ENCODE peak calls at places on chromosomes 5 and 9, in ten cellular contexts. G is osteoblast, A is brain microvascular endothelial cell, K is pancreas, X is suprapubic skin, T is endodermal cell, E is adrenal gland, L is cardiac muscle cell, W is upper lobe of right lung, M is OCI-LY7. P is an unnamed sample. For H3K36me3, the result is how much of the 10 kb centered on the place peaks cover.

GRCh38 chr5:163347671-163348070 is 89.7 kb upstream of the CCNG1 start:
- DNase-seq in G (peak), A (peak), K (no peak), X (no peak), T (peak), E (peak), L (peak), W (no peak), M (peak), P (peak)

GRCh38 chr9:89853161-89853560 is 248.3 kb downstream of the GADD45G start:
- DNase-seq in G (no peak), A (no peak), K (no peak), X (no peak), T (peak), E (no peak), L (no peak), W (peak), M (no peak), P (no peak)

GRCh38 chr9:124725068-124725452 is 46.1 kb downstream of the NR6A1 start:
- DNase-seq in G (no peak), A (no peak), K (no peak), X (no peak), T (no peak), E (no peak), L (no peak), W (no peak), M (no peak), P (no peak)

GRCh38 chr9:134215395-134215708 is 51.0 kb upstream of the RNU6ATAC start:
- DNase-seq in G (no peak), A (no peak), K (peak), X (peak), T (no peak), E (no peak), L (no peak), W (peak), M (no peak), P (no peak)

GRCh38 chr5:133431326-133431725 is 181.0 kb downstream of the FSTL4 start:
- DNase-seq in G (no peak), A (no peak), K (no peak), X (no peak), T (no peak), E (no peak), L (no peak), W (no peak), M (no peak), P (no peak)

GRCh38 chr5:1789838-1790462 is 9.7 kb downstream of the MRPL36 start:
- DNase-seq in G (peak), A (peak), K (no peak), X (peak), T (no peak), E (no peak), L (peak), W (no peak), M (no peak), P (peak)

GRCh38 chr5:79149432-79149831 is 37.8 kb downstream of the BHMT start:
- DNase-seq in G (no peak), A (no peak), K (no peak), X (no peak), T (no peak), E (no peak), L (peak), W (no peak), M (no peak), P (peak)

GRCh38 chr5:132099073-132099748 is 25.6 kb downstream of the CSF2 start:
- DNase-seq in G (peak), A (no peak), K (no peak), X (no peak), T (peak), E (no peak), L (no peak), W (no peak), M (no peak), P (no peak)

GRCh38 chr5:154761062-154761740 is 6.0 kb downstream of the LARP1 start:
- DNase-seq in G (peak), A (no peak), K (no peak), X (no peak), T (peak), E (no peak), L (no peak), W (no peak), M (peak), P (peak)

GRCh38 chr9:36991516-36992134 is 42.4 kb downstream of the PAX5 start:
- DNase-seq in G (peak), A (peak), K (no peak), X (no peak), T (peak), E (no peak), L (peak), W (peak), M (peak), P (peak)

GRCh38 chr5:66842540-66842939 is 246.3 kb downstream of the MAST4 start:
- DNase-seq in G (no peak), A (no peak), K (no peak), X (no peak), T (peak), E (no peak), L (no peak), W (no peak), M (no peak), P (no peak)

GRCh38 chr5:145340099-145340498 is 495.0 kb downstream of the PRELID2 start:
- DNase-seq in G (peak), A (no peak), K (no peak), X (no peak), T (no peak), E (no peak), L (no peak), W (no peak), M (no peak), P (no peak)

GRCh38 chr5:90308787-90309585 is 100.6 kb downstream of the CETN3 start:
- DNase-seq in G (no peak), A (no peak), K (no peak), X (no peak), T (no peak), E (no peak), L (no peak), W (no peak), M (no peak), P (no peak)

DNA sequence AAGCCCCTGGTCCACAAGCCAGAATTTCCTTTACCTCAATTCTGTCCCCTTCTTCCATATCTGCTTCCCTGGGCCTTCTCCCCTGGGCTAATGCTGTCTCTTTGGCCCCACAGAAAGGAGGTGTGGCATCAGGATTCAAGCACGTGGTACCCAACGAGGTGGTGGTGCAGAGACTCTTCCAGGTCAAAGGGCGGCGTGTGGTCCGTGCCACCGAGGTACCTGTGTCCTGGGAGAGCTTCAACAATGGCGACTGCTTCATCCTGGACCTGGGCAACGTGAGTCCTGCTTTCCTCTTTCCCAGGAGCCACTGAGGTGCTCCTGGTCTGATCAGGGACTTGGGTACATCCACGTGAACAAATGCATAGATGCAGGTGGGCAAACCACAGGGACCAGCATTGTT is 42.6 kb downstream of the GSN start:
- DNase-seq in G (no peak), A (no peak), K (no peak), X (peak), T (no peak), E (no peak), L (no peak), W (peak), M (no peak), P (no peak)
- H3K36me3 ChIP-seq in G (half or more), A (under half), K (under half), X (half or more), T (under half), E (half or more), L (under half), W (half or more), M (under half), P (under half)

GRCh38 chr9:114271556-114272510 is 51.1 kb upstream of the ORM1 start:
- DNase-seq in G (peak), A (no peak), K (peak), X (peak), T (peak), E (peak), L (peak), W (peak), M (peak), P (no peak)
- H3K4me3 ChIP-seq in G (no peak), A (no peak), K (no peak), X (no peak), T (no peak), E (no peak), L (no peak), W (no peak), M (no peak), P (no peak)

DNA sequence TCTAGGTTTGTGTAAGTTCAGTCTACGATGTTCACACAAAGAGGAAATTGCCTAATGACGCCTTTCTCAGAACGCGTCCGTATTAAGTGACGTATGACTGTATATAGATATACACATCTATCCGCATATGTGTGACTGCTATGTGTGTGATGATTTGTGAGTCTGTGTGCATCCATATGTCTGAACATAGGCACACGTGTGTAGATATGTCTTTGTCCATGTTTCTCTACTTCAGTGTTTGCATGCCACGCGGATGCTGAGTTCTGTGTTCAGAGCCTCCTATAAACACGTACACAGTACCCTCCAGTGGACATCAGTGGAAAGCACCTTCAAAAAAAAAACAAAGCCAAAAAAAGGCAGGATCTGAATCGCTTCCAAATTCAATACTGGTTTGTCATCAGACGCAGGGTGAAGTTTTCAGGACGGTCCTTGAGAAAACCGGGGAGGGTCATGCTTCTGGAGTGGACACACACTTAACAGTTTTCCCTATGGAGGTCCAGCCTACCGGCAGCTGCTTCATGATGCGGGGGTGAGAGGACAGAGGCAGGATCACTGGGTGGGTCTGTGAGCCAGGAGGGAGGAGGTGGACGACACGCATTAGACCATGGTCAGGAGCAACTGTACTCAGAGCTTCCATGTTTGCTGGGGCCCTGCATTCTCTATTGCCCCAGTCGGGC is 29.5 kb upstream of the ALDH1B1 start:
- DNase-seq in G (peak), A (peak), K (peak), X (peak), T (peak), E (peak), L (peak), W (no peak), M (peak), P (peak)
- TF ChIP-seq CTCF in G (peak), A (peak), K (peak), X (peak), T (peak), E (peak), L (peak), W (peak), M (peak), P (peak)

DNA sequence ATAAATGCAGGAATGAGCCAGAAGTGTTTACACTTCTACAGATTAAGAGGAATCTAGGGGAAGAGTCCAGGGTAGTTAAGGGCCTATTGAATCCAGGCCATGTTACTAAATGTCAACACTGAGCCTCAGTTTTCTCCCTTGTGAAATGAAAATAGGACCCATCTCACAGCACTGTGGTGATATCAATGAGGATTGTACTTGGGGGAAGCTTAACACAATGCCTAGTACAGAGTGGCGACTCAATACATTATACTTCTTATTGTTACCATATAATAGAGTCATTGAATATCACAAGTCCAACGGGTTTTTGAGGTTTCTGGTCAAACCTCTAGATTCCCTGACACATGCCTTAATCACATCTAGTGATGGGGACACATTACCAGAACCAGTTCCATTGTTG is 4.6 kb downstream of the TRUB2 start:
- DNase-seq in G (peak), A (no peak), K (no peak), X (no peak), T (no peak), E (no peak), L (no peak), W (no peak), M (no peak), P (no peak)
- H3K36me3 ChIP-seq in G (under half), A (under half), K (under half), X (half or more), T (under half), E (under half), L (under half), W (half or more), M (under half), P (under half)

GRCh38 chr5:119270955-119271757 is 84.7 kb upstream of the TNFAIP8 start:
- DNase-seq in G (no peak), A (no peak), K (peak), X (no peak), T (no peak), E (no peak), L (no peak), W (no peak), M (no peak), P (no peak)
- H3K4me3 ChIP-seq in G (no peak), A (no peak), K (no peak), X (no peak), T (peak), E (no peak), L (no peak), W (peak), M (peak), P (no peak)

GRCh38 chr9:6584881-6585597 is 60.5 kb downstream of the GLDC start:
- DNase-seq in G (no peak), A (no peak), K (no peak), X (no peak), T (no peak), E (no peak), L (peak), W (no peak), M (peak), P (peak)
- TF ChIP-seq CTCF in G (peak), A (peak), K (no peak), X (peak), T (peak), E (peak), L (peak), W (peak), M (peak), P (no peak)